ENCODE peak calls at places on chromosomes 11 and 22, in nine cellular contexts. X is GM10248, J is neural crest cell, U is cardiac fibroblast, Q is HTR-8/SVneo, R is HEK293T, Y is PC-9, G is BJ, P is right lobe of liver. K is an unnamed sample.

GRCh38 chr11:117419136-117419914 is 91.7 kb downstream of the CEP164 start:
- DNase-seq in X (no peak), Q (peak; percentile 23), G (no peak), Y (no peak), R (no peak), U (no peak), J (no peak), P (no peak), K (no peak)

GRCh38 chr22:35567794-35568193 is 27.2 kb downstream of the RASD2 start:
- DNase-seq in Q (no peak), Y (no peak), X (no peak), J (peak; percentile 16), U (peak; percentile 24), G (no peak), P (no peak), R (no peak), K (no peak)

GRCh38 chr22:33539902-33540751 is 380.1 kb downstream of the LARGE1 start:
- DNase-seq in Q (no peak), X (no peak), J (no peak), P (peak; percentile 60), Y (no peak), R (no peak), U (peak; percentile 7), G (no peak), K (no peak)

GRCh38 chr11:64609436-64610047 is 18.5 kb downstream of the SLC22A12 start:
- DNase-seq in U (no peak), Y (no peak), R (no peak), X (no peak), Q (peak; percentile 13), P (no peak), J (no peak), G (no peak), K (no peak)

GRCh38 chr11:10019906-10020682 is 273.9 kb downstream of the SBF2 start:
- DNase-seq in G (no peak), U (no peak), R (no peak), J (no peak), Q (no peak), P (no peak), Y (no peak), X (no peak), K (no peak)

GRCh38 chr22:25403284-25403606 is 161.2 kb upstream of the GRK3 start:
- DNase-seq in Y (no peak), G (no peak), P (no peak), Q (no peak), R (no peak), X (no peak), U (no peak), J (no peak), K (no peak)

GRCh38 chr11:33779849-33780528 is 5.7 kb upstream of the FBXO3 start:
- DNase-seq in P (no peak), Y (no peak), U (peak; percentile 82), R (no peak), J (no peak), Q (peak; percentile 17), G (peak; percentile 23), X (no peak), K (no peak)

GRCh38 chr11:8288166-8288772 is 24.6 kb upstream of the LMO1 start:
- DNase-seq in G (no peak), U (no peak), R (no peak), J (no peak), Y (peak; percentile 42), P (no peak), Q (no peak), X (no peak), K (no peak)

GRCh38 chr11:47256374-47256773 is 1.4 kb upstream of the NR1H3 start:
- DNase-seq in P (no peak), R (no peak), X (no peak), G (no peak), Q (no peak), Y (no peak), J (no peak), U (no peak), K (no peak)